ENCODE peak calls at places on chromosomes 2 and 18, in nine cellular contexts. One of them, this sample, is unnamed.

GRCh38 chr2:129922571-129923264 is 56.7 kb upstream of the RAB6C start:
- DNase-seq in neural progenitor cell: peak; percentile 48
- DNase-seq in WERI-Rb-1: peak; percentile 71
- DNase-seq in GM23248: no peak
- DNase-seq in upper lobe of left lung: no peak
- DNase-seq in CD8-positive, alpha-beta T cell: no peak
- DNase-seq in heart left ventricle: no peak
- DNase-seq in GM06990: no peak
- DNase-seq in astrocyte: no peak
- DNase-seq in this sample: no peak

GRCh38 chr2:129619471-129619870 is 360.0 kb upstream of the RAB6C start:
- DNase-seq in neural progenitor cell: no peak
- DNase-seq in upper lobe of left lung: peak; percentile 26
- DNase-seq in GM06990: no peak
- DNase-seq in WERI-Rb-1: no peak
- DNase-seq in astrocyte: no peak
- DNase-seq in GM23248: no peak
- DNase-seq in heart left ventricle: no peak
- DNase-seq in CD8-positive, alpha-beta T cell: no peak
- DNase-seq in this sample: peak; percentile 21

GRCh38 chr2:105640241-105640640 is 104.5 kb upstream of the NCK2 start:
- DNase-seq in WERI-Rb-1: no peak
- DNase-seq in GM23248: no peak
- DNase-seq in CD8-positive, alpha-beta T cell: no peak
- DNase-seq in neural progenitor cell: no peak
- DNase-seq in GM06990: no peak
- DNase-seq in astrocyte: no peak
- DNase-seq in upper lobe of left lung: no peak
- DNase-seq in heart left ventricle: no peak
- DNase-seq in this sample: no peak

GRCh38 chr18:35076556-35076955 is 35.3 kb downstream of the MAPRE2 start:
- DNase-seq in astrocyte: peak; percentile 93
- DNase-seq in upper lobe of left lung: no peak
- DNase-seq in heart left ventricle: no peak
- DNase-seq in GM23248: peak; percentile 71
- DNase-seq in GM06990: no peak
- DNase-seq in CD8-positive, alpha-beta T cell: no peak
- DNase-seq in neural progenitor cell: no peak
- DNase-seq in WERI-Rb-1: no peak
- DNase-seq in this sample: peak; percentile 57

GRCh38 chr2:42045956-42046748 is 1.7 kb upstream of the PKDCC start:
- DNase-seq in upper lobe of left lung: no peak
- DNase-seq in GM23248: no peak
- DNase-seq in heart left ventricle: no peak
- DNase-seq in astrocyte: no peak
- DNase-seq in CD8-positive, alpha-beta T cell: no peak
- DNase-seq in WERI-Rb-1: peak; percentile 69
- DNase-seq in GM06990: no peak
- DNase-seq in neural progenitor cell: peak; percentile 63
- DNase-seq in this sample: no peak

GRCh38 chr2:85753525-85754312 is at the start of gene ATOH8:
- DNase-seq in upper lobe of left lung: peak; percentile 72
- DNase-seq in GM06990: peak; percentile 23
- DNase-seq in CD8-positive, alpha-beta T cell: peak; percentile 14
- DNase-seq in astrocyte: peak; percentile 62
- DNase-seq in heart left ventricle: peak; percentile 89
- DNase-seq in neural progenitor cell: peak; percentile 76
- DNase-seq in WERI-Rb-1: peak; percentile 58
- DNase-seq in GM23248: peak; percentile 87
- DNase-seq in this sample: no peak

GRCh38 chr2:174336403-174337336 is 1.9 kb downstream of the SP9 start:
- DNase-seq in GM06990: peak; percentile 74
- DNase-seq in heart left ventricle: peak; percentile 73
- DNase-seq in CD8-positive, alpha-beta T cell: peak; percentile 48
- DNase-seq in neural progenitor cell: peak; percentile 92
- DNase-seq in WERI-Rb-1: peak; percentile 59
- DNase-seq in GM23248: no peak
- DNase-seq in upper lobe of left lung: no peak
- DNase-seq in astrocyte: no peak
- DNase-seq in this sample: no peak

GRCh38 chr2:241993386-241994005 is 124.0 kb downstream of the RTP5 start:
- DNase-seq in GM06990: no peak
- DNase-seq in CD8-positive, alpha-beta T cell: no peak
- DNase-seq in upper lobe of left lung: no peak
- DNase-seq in heart left ventricle: no peak
- DNase-seq in GM23248: no peak
- DNase-seq in WERI-Rb-1: no peak
- DNase-seq in neural progenitor cell: no peak
- DNase-seq in astrocyte: no peak
- DNase-seq in this sample: no peak

GRCh38 chr2:56473524-56473923 is 289.7 kb downstream of the CCDC85A start:
- DNase-seq in astrocyte: no peak
- DNase-seq in heart left ventricle: no peak
- DNase-seq in WERI-Rb-1: no peak
- DNase-seq in GM23248: no peak
- DNase-seq in neural progenitor cell: no peak
- DNase-seq in upper lobe of left lung: no peak
- DNase-seq in GM06990: no peak
- DNase-seq in CD8-positive, alpha-beta T cell: no peak
- DNase-seq in this sample: no peak

GRCh38 chr18:49565656-49566055 is 3.8 kb downstream of the LIPG start:
- DNase-seq in upper lobe of left lung: peak; percentile 64
- DNase-seq in WERI-Rb-1: peak; percentile 45
- DNase-seq in neural progenitor cell: peak; percentile 63
- DNase-seq in GM06990: no peak
- DNase-seq in heart left ventricle: no peak
- DNase-seq in GM23248: peak; percentile 65
- DNase-seq in astrocyte: peak; percentile 59
- DNase-seq in CD8-positive, alpha-beta T cell: no peak
- DNase-seq in this sample: no peak

GRCh38 chr2:145321344-145321743 is 801.4 kb upstream of the ZEB2 start:
- DNase-seq in neural progenitor cell: no peak
- DNase-seq in upper lobe of left lung: no peak
- DNase-seq in astrocyte: no peak
- DNase-seq in WERI-Rb-1: no peak
- DNase-seq in CD8-positive, alpha-beta T cell: no peak
- DNase-seq in heart left ventricle: no peak
- DNase-seq in GM23248: no peak
- DNase-seq in GM06990: no peak
- DNase-seq in this sample: no peak

GRCh38 chr2:54455584-54456525 is at the start of gene SPTBN1:
- DNase-seq in GM06990: peak; percentile 76
- DNase-seq in GM23248: peak; percentile 93
- DNase-seq in neural progenitor cell: peak; percentile 92
- DNase-seq in astrocyte: peak; percentile 87
- DNase-seq in upper lobe of left lung: peak; percentile 89
- DNase-seq in CD8-positive, alpha-beta T cell: peak; percentile 22
- DNase-seq in WERI-Rb-1: peak; percentile 98
- DNase-seq in heart left ventricle: peak; percentile 94
- DNase-seq in this sample: peak; percentile 32

GRCh38 chr2:232485757-232486557 is 1.7 kb downstream of the ECEL1 start:
- DNase-seq in astrocyte: no peak
- DNase-seq in heart left ventricle: peak; percentile 56
- DNase-seq in neural progenitor cell: peak; percentile 63
- DNase-seq in WERI-Rb-1: no peak
- DNase-seq in upper lobe of left lung: no peak
- DNase-seq in GM23248: no peak
- DNase-seq in CD8-positive, alpha-beta T cell: no peak
- DNase-seq in GM06990: no peak
- DNase-seq in this sample: no peak

GRCh38 chr2:202152104-202152771 is 79.2 kb downstream of the KIAA2012 start:
- DNase-seq in GM06990: no peak
- DNase-seq in GM23248: peak; percentile 75
- DNase-seq in heart left ventricle: no peak
- DNase-seq in astrocyte: peak; percentile 92
- DNase-seq in WERI-Rb-1: no peak
- DNase-seq in neural progenitor cell: no peak
- DNase-seq in CD8-positive, alpha-beta T cell: no peak
- DNase-seq in upper lobe of left lung: no peak
- DNase-seq in this sample: no peak

GRCh38 chr2:73107211-73107926 is 5.4 kb downstream of the RAB11FIP5 start:
- DNase-seq in astrocyte: no peak
- DNase-seq in neural progenitor cell: no peak
- DNase-seq in heart left ventricle: peak; percentile 73
- DNase-seq in CD8-positive, alpha-beta T cell: no peak
- DNase-seq in upper lobe of left lung: no peak
- DNase-seq in GM06990: no peak
- DNase-seq in WERI-Rb-1: no peak
- DNase-seq in GM23248: peak; percentile 76
- DNase-seq in this sample: no peak

GRCh38 chr2:241199286-241199685 is 10.8 kb downstream of the ANO7 start:
- DNase-seq in GM23248: no peak
- DNase-seq in neural progenitor cell: no peak
- DNase-seq in upper lobe of left lung: no peak
- DNase-seq in WERI-Rb-1: peak; percentile 2
- DNase-seq in GM06990: peak; percentile 4
- DNase-seq in astrocyte: no peak
- DNase-seq in heart left ventricle: no peak
- DNase-seq in CD8-positive, alpha-beta T cell: no peak
- DNase-seq in this sample: no peak

GRCh38 chr2:161419338-161419965 is 3.4 kb downstream of the TBR1 start:
- DNase-seq in WERI-Rb-1: no peak
- DNase-seq in GM06990: no peak
- DNase-seq in astrocyte: no peak
- DNase-seq in CD8-positive, alpha-beta T cell: no peak
- DNase-seq in GM23248: no peak
- DNase-seq in upper lobe of left lung: no peak
- DNase-seq in neural progenitor cell: no peak
- DNase-seq in heart left ventricle: no peak
- DNase-seq in this sample: no peak
- H3K4me3 ChIP-seq in WERI-Rb-1: no peak overlapping the region
- H3K4me3 ChIP-seq in GM06990: no peak overlapping the region
- H3K4me3 ChIP-seq in astrocyte: no peak overlapping the region
- H3K4me3 ChIP-seq in CD8-positive, alpha-beta T cell: no peak overlapping the region
- H3K4me3 ChIP-seq in GM23248: no peak overlapping the region
- H3K4me3 ChIP-seq in upper lobe of left lung: no peak overlapping the region
- H3K4me3 ChIP-seq in neural progenitor cell: peak overlapping the region; percentile 19
- H3K4me3 ChIP-seq in heart left ventricle: no peak overlapping the region
- H3K4me3 ChIP-seq in this sample: no peak overlapping the region

GRCh38 chr18:25334588-25334987 is 17.4 kb downstream of the ZNF521 start:
- DNase-seq in astrocyte: no peak
- DNase-seq in GM23248: no peak
- DNase-seq in WERI-Rb-1: no peak
- DNase-seq in upper lobe of left lung: no peak
- DNase-seq in heart left ventricle: no peak
- DNase-seq in GM06990: no peak
- DNase-seq in CD8-positive, alpha-beta T cell: no peak
- DNase-seq in neural progenitor cell: no peak
- DNase-seq in this sample: no peak

GRCh38 chr18:25329783-25330182 is 22.2 kb downstream of the ZNF521 start:
- DNase-seq in GM06990: no peak
- DNase-seq in CD8-positive, alpha-beta T cell: no peak
- DNase-seq in WERI-Rb-1: no peak
- DNase-seq in neural progenitor cell: peak; percentile 11
- DNase-seq in upper lobe of left lung: no peak
- DNase-seq in astrocyte: no peak
- DNase-seq in heart left ventricle: no peak
- DNase-seq in GM23248: peak; percentile 10
- DNase-seq in this sample: no peak

GRCh38 chr18:25332002-25332401 is 20.0 kb downstream of the ZNF521 start:
- DNase-seq in upper lobe of left lung: no peak
- DNase-seq in WERI-Rb-1: no peak
- DNase-seq in astrocyte: no peak
- DNase-seq in neural progenitor cell: no peak
- DNase-seq in CD8-positive, alpha-beta T cell: no peak
- DNase-seq in GM23248: peak; percentile 49
- DNase-seq in heart left ventricle: no peak
- DNase-seq in GM06990: no peak
- DNase-seq in this sample: no peak

GRCh38 chr18:25335676-25336075 is 16.3 kb downstream of the ZNF521 start:
- DNase-seq in astrocyte: no peak
- DNase-seq in upper lobe of left lung: no peak
- DNase-seq in WERI-Rb-1: no peak
- DNase-seq in neural progenitor cell: no peak
- DNase-seq in GM23248: no peak
- DNase-seq in CD8-positive, alpha-beta T cell: no peak
- DNase-seq in GM06990: no peak
- DNase-seq in heart left ventricle: no peak
- DNase-seq in this sample: no peak

DNA sequence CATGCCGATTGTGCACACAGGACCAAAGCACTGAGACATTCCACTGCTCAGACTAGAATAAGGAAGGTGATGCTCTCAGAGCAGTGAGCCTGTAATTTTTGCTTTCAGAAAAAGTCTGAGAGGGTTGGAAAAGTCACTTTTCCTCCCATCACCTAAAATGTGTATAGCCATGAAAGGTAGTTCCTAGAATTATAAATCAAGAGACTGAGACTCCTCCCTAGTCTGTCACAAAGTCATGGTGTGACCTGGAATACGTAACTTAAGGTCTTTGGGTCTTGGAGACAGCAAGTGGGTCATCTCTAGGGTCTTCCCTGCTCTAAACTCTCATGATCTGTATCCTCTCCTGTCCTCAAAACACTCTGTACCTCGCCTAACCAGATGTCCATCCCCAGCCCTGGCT is 16.9 kb downstream of the ZNF521 start:
- DNase-seq in upper lobe of left lung: no peak
- DNase-seq in neural progenitor cell: no peak
- DNase-seq in GM06990: no peak
- DNase-seq in GM23248: no peak
- DNase-seq in heart left ventricle: no peak
- DNase-seq in WERI-Rb-1: no peak
- DNase-seq in CD8-positive, alpha-beta T cell: no peak
- DNase-seq in astrocyte: no peak
- DNase-seq in this sample: no peak
- H3K27me3 ChIP-seq in upper lobe of left lung: no peaks in the 10 kb centered on the region
- H3K27me3 ChIP-seq in neural progenitor cell: no peaks in the 10 kb centered on the region
- H3K27me3 ChIP-seq in GM06990: no peaks in the 10 kb centered on the region
- H3K27me3 ChIP-seq in GM23248: no peaks in the 10 kb centered on the region
- H3K27me3 ChIP-seq in heart left ventricle: no peaks in the 10 kb centered on the region
- H3K27me3 ChIP-seq in WERI-Rb-1: peaks cover 12% of the 10 kb centered on the region
- H3K27me3 ChIP-seq in CD8-positive, alpha-beta T cell: peaks cover 5% of the 10 kb centered on the region
- H3K27me3 ChIP-seq in astrocyte: no peaks in the 10 kb centered on the region
- H3K27me3 ChIP-seq in this sample: no peaks in the 10 kb centered on the region

GRCh38 chr18:58674863-58675472 is 3.7 kb downstream of the MALT1 start:
- DNase-seq in WERI-Rb-1: no peak
- DNase-seq in upper lobe of left lung: no peak
- DNase-seq in neural progenitor cell: no peak
- DNase-seq in GM06990: no peak
- DNase-seq in astrocyte: peak; percentile 59
- DNase-seq in CD8-positive, alpha-beta T cell: no peak
- DNase-seq in GM23248: peak; percentile 46
- DNase-seq in heart left ventricle: no peak
- DNase-seq in this sample: peak; percentile 32
- H3K4me3 ChIP-seq in WERI-Rb-1: no peak overlapping the region
- H3K4me3 ChIP-seq in upper lobe of left lung: no peak overlapping the region
- H3K4me3 ChIP-seq in neural progenitor cell: no peak overlapping the region
- H3K4me3 ChIP-seq in GM06990: peak overlapping the region; percentile 73
- H3K4me3 ChIP-seq in astrocyte: no peak overlapping the region
- H3K4me3 ChIP-seq in CD8-positive, alpha-beta T cell: no peak overlapping the region
- H3K4me3 ChIP-seq in GM23248: no peak overlapping the region
- H3K4me3 ChIP-seq in heart left ventricle: no peak overlapping the region
- H3K4me3 ChIP-seq in this sample: no peak overlapping the region

GRCh38 chr2:88471083-88471942 is 18.8 kb upstream of the FOXI3 start:
- DNase-seq in WERI-Rb-1: no peak
- DNase-seq in upper lobe of left lung: no peak
- DNase-seq in CD8-positive, alpha-beta T cell: no peak
- DNase-seq in GM23248: no peak
- DNase-seq in GM06990: no peak
- DNase-seq in astrocyte: no peak
- DNase-seq in neural progenitor cell: peak; percentile 20
- DNase-seq in heart left ventricle: no peak
- DNase-seq in this sample: no peak
- H3K27me3 ChIP-seq in WERI-Rb-1: peaks cover 72% of the 10 kb centered on the region
- H3K27me3 ChIP-seq in upper lobe of left lung: no peaks in the 10 kb centered on the region
- H3K27me3 ChIP-seq in CD8-positive, alpha-beta T cell: no peaks in the 10 kb centered on the region
- H3K27me3 ChIP-seq in GM23248: peaks cover 16% of the 10 kb centered on the region
- H3K27me3 ChIP-seq in GM06990: no peaks in the 10 kb centered on the region
- H3K27me3 ChIP-seq in astrocyte: no peaks in the 10 kb centered on the region
- H3K27me3 ChIP-seq in neural progenitor cell: no peaks in the 10 kb centered on the region
- H3K27me3 ChIP-seq in heart left ventricle: no peaks in the 10 kb centered on the region
- H3K27me3 ChIP-seq in this sample: no peaks in the 10 kb centered on the region

This sample was measured in bronchial epithelial cell.